ENCODE peak calls at places on chromosomes 11 and 22, in four cellular contexts. L, E, W and S are unnamed samples.
A peak's percentile ranks its signal among the peaks of the same experiment; 100 is the strongest.

GRCh38 chr22:46114518-46115387 is 35.6 kb upstream of the PPARA start:
- DNase-seq in L (no peak), E (no peak), W (no peak), S (no peak)

GRCh38 chr11:68470304-68470811 is 9.8 kb downstream of the PPP6R3 start:
- DNase-seq in L (no peak), E (no peak), W (no peak), S (no peak)

GRCh38 chr11:133081730-133082452 is 450.4 kb downstream of the OPCML start:
- DNase-seq in L (no peak), E (no peak), W (no peak), S (no peak)

GRCh38 chr11:77479746-77480352 is 6.0 kb upstream of the PAK1 start:
- DNase-seq in L (no peak), E (no peak), W (no peak), S (no peak)

GRCh38 chr22:39498368-39498767 is 3.7 kb upstream of the MIEF1 start:
- DNase-seq in L (no peak), E (no peak), W (peak; percentile 70), S (no peak)

GRCh38 chr22:38271927-38272372 is 860 bp downstream of the TMEM184B start:
- DNase-seq in L (no peak), E (peak; percentile 63), W (no peak), S (no peak)

GRCh38 chr22:49331223-49331815 is 496.4 kb downstream of the BRD1 start:
- DNase-seq in L (no peak), E (peak; percentile 30), W (no peak), S (no peak)

GRCh38 chr11:61954106-61955030 is 4.2 kb downstream of the BEST1 start:
- DNase-seq in L (no peak), E (no peak), W (no peak), S (peak; percentile 44)

GRCh38 chr11:44116433-44116832 is 21.0 kb downstream of the EXT2 start:
- DNase-seq in L (no peak), E (no peak), W (no peak), S (no peak)

GRCh38 chr22:30664798-30665197 is 2.9 kb downstream of the DUSP18 start:
- DNase-seq in L (no peak), E (no peak), W (no peak), S (no peak)

GRCh38 chr11:103546236-103546635 is 437.0 kb downstream of the DYNC2H1 start:
- DNase-seq in L (no peak), E (no peak), W (no peak), S (no peak)

GRCh38 chr11:12529041-12529440 is 145.2 kb upstream of the TEAD1 start:
- DNase-seq in L (no peak), E (no peak), W (no peak), S (no peak)

GRCh38 chr11:44017443-44018126 is 30.2 kb upstream of the ACCSL start:
- DNase-seq in L (no peak), E (no peak), W (no peak), S (no peak)

GRCh38 chr22:23137905-23138520 is 3.8 kb downstream of the RSPH14 start:
- DNase-seq in L (no peak), E (no peak), W (no peak), S (no peak)

GRCh38 chr11:63694518-63694917 is 13.2 kb downstream of the RTN3 start:
- DNase-seq in L (no peak), E (no peak), W (no peak), S (no peak)

GRCh38 chr11:62044639-62045121 is 77.2 kb upstream of the FTH1 start:
- DNase-seq in L (no peak), E (no peak), W (no peak), S (no peak)

GRCh38 chr11:87097582-87097981 is 59.8 kb downstream of the TMEM135 start:
- DNase-seq in L (no peak), E (no peak), W (no peak), S (peak; percentile 76)

GRCh38 chr11:134418119-134418840 is 6.2 kb upstream of the B3GAT1 start:
- DNase-seq in L (no peak), E (no peak), W (no peak), S (peak; percentile 78)

GRCh38 chr22:36184433-36185035 is 17.1 kb downstream of the APOL4 start:
- DNase-seq in L (no peak), E (no peak), W (no peak), S (no peak)

GRCh38 chr22:27874756-27875155 is 44.3 kb downstream of the PITPNB start:
- DNase-seq in L (no peak), E (no peak), W (no peak), S (no peak)

GRCh38 chr11:10990637-10991036 is 132.8 kb upstream of the ZBED5 start:
- DNase-seq in L (peak; percentile 61), E (no peak), W (no peak), S (no peak)

GRCh38 chr11:15750535-15751297 is 605.6 kb downstream of the SOX6 start:
- DNase-seq in L (no peak), E (no peak), W (no peak), S (no peak)

GRCh38 chr11:30333405-30333804 is 10.5 kb downstream of the ARL14EP start:
- DNase-seq in L (no peak), E (no peak), W (no peak), S (peak; percentile 36)